ENCODE peak calls at places on chromosomes 2 and 18, in six cellular contexts. E is GM20000, D is cardiac muscle cell, P is tibial artery, G is IMR-90, C is lower lobe of right lung. F is an unnamed sample.

GRCh38 chr2:215366440-215367032 is 54.7 kb downstream of the ATIC start:
- DNase-seq in D (peak; percentile 30), G (peak; percentile 3), C (no peak), E (no peak), P (no peak), F (no peak)

GRCh38 chr2:101380376-101380775 is 6.9 kb downstream of the CREG2 start:
- DNase-seq in P (peak; percentile 71), G (peak; percentile 71), C (no peak), E (no peak), D (peak; percentile 81), F (peak; percentile 75)

GRCh38 chr18:58753976-58754375 is 82.7 kb downstream of the MALT1 start:
- DNase-seq in P (no peak), E (no peak), D (no peak), G (peak; percentile 38), C (no peak), F (no peak)

GRCh38 chr2:101690547-101691182 is 6.8 kb upstream of the MAP4K4 start:
- DNase-seq in P (no peak), E (no peak), C (no peak), G (no peak), D (no peak), F (no peak)

GRCh38 chr2:238167344-238167715 is 8.6 kb downstream of the ERFE start:
- DNase-seq in D (no peak), C (no peak), G (no peak), E (no peak), P (no peak), F (no peak)

GRCh38 chr18:3604626-3605408 is 154.8 kb downstream of the TGIF1 start:
- DNase-seq in E (peak; percentile 48), C (no peak), D (peak; percentile 96), P (no peak), G (peak; percentile 98), F (peak; percentile 93)

GRCh38 chr18:48751727-48752468 is 198.9 kb downstream of the SMAD7 start:
- DNase-seq in E (no peak), D (peak; percentile 46), P (no peak), C (no peak), G (no peak), F (no peak)

GRCh38 chr2:12964904-12965539 is 248.3 kb downstream of the TRIB2 start:
- DNase-seq in D (no peak), C (no peak), P (no peak), E (no peak), G (no peak), F (no peak)

GRCh38 chr2:229562472-229563127 is 151.8 kb downstream of the DNER start:
- DNase-seq in E (no peak), P (no peak), C (no peak), G (no peak), D (no peak), F (no peak)

GRCh38 chr2:24754985-24755690 is 38.1 kb downstream of the PTRHD1 start:
- DNase-seq in D (no peak), G (peak; percentile 28), P (no peak), C (no peak), E (no peak), F (no peak)

GRCh38 chr2:26840937-26841610 is 6.9 kb upstream of the DPYSL5 start:
- DNase-seq in C (no peak), P (no peak), D (no peak), G (no peak), E (no peak), F (peak; percentile 9)

GRCh38 chr2:213011505-213011904 is 139.9 kb downstream of the IKZF2 start:
- DNase-seq in C (no peak), P (no peak), D (no peak), E (no peak), G (no peak), F (no peak)

GRCh38 chr18:68676913-68677312 is 38.0 kb downstream of the TMX3 start:
- DNase-seq in C (no peak), D (peak; percentile 49), E (no peak), P (no peak), G (peak; percentile 25), F (peak; percentile 37)

GRCh38 chr2:118320640-118321039 is 232.4 kb downstream of the INSIG2 start:
- DNase-seq in C (no peak), D (no peak), G (no peak), E (no peak), P (no peak), F (no peak)

GRCh38 chr2:218883491-218884490 is 3.1 kb downstream of the WNT10A start:
- DNase-seq in D (no peak), G (no peak), E (peak; percentile 83), P (no peak), C (no peak), F (no peak)

GRCh38 chr18:74284501-74285004 is 7.2 kb downstream of the CYB5A start:
- DNase-seq in P (no peak), D (peak; percentile 61), E (no peak), G (no peak), C (no peak), F (no peak)

GRCh38 chr18:49784427-49785185 is 28.7 kb downstream of the ACAA2 start:
- DNase-seq in G (peak; percentile 18), P (no peak), C (no peak), E (no peak), D (no peak), F (no peak)

GRCh38 chr2:46554381-46554780 is 75.0 kb downstream of the TMEM247 start:
- DNase-seq in C (no peak), G (no peak), E (no peak), P (peak; percentile 84), D (no peak), F (no peak)

GRCh38 chr2:129812071-129812470 is 167.4 kb upstream of the RAB6C start:
- DNase-seq in P (no peak), E (peak; percentile 45), D (no peak), C (peak; percentile 75), G (no peak), F (no peak)

GRCh38 chr2:40177366-40177765 is 274.5 kb downstream of the SLC8A1 start:
- DNase-seq in D (no peak), C (no peak), E (no peak), P (no peak), G (no peak), F (no peak)

GRCh38 chr2:72934683-72935610 is 17.6 kb downstream of the EMX1 start:
- DNase-seq in E (peak; percentile 61), D (no peak), P (no peak), C (no peak), G (no peak), F (no peak)

GRCh38 chr2:59390581-59390980 is 1149.5 kb upstream of the FANCL start:
- DNase-seq in D (no peak), C (no peak), P (no peak), G (no peak), E (no peak), F (no peak)

GRCh38 chr2:102703748-102704147 is 58.1 kb upstream of the TMEM182 start:
- DNase-seq in C (no peak), D (peak; percentile 35), G (peak; percentile 5), E (peak; percentile 30), P (no peak), F (peak; percentile 9)

GRCh38 chr2:166565501-166565900 is 71.5 kb upstream of the SCN7A start:
- DNase-seq in G (no peak), P (no peak), D (no peak), E (no peak), C (no peak), F (no peak)

GRCh38 chr2:166563894-166564293 is 69.8 kb upstream of the SCN7A start:
- DNase-seq in E (no peak), P (no peak), C (no peak), D (no peak), G (no peak), F (no peak)

GRCh38 chr2:166560022-166560421 is 66.0 kb upstream of the SCN7A start:
- DNase-seq in G (no peak), C (no peak), P (no peak), D (no peak), E (no peak), F (no peak)
- TF ChIP-seq CTCF in G (no peak), C (no peak), P (no peak), D (no peak), E (no peak), F (no peak)

DNA sequence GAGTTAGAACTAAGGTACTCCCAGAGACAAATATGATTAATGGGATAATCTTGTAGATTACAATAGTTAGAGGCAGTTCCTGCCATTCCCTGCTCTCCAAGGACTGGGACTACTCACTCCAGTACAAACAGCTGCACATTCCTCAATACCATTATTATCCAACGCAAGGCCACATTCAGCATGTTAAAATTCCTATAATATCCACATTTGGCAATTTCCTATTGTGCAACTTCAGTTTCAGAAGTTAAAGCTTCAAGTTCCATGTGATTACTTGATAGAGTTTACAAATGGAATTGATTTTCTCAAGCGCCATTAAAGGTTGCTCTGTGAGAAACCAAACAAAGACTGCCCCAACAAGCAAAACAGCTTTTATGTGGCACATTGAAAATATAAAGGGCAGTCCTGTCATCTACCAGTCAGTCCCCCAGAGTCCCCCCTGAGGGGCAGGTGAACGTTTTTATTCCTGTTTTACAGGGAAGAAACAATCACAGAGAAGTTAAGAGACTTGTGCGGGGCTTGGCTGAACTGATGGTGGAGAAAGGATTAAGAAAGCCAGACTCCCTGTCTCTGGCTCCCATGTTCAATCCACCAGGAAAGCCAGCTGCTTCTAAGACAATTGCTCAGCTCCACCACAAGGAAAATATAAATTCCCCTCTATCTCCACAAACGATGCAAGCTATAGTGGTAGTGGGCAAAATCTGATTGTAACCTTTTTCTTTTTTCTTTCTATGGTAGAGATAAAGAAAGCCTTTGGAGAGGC is 72.6 kb downstream of the TXNL1 start:
- DNase-seq in C (no peak), D (peak; percentile 93), P (no peak), E (no peak), G (peak; percentile 92), F (peak; percentile 79)
- TF ChIP-seq CTCF in C (no peak), D (no peak), P (no peak), E (no peak), G (no peak), F (no peak)

DNA sequence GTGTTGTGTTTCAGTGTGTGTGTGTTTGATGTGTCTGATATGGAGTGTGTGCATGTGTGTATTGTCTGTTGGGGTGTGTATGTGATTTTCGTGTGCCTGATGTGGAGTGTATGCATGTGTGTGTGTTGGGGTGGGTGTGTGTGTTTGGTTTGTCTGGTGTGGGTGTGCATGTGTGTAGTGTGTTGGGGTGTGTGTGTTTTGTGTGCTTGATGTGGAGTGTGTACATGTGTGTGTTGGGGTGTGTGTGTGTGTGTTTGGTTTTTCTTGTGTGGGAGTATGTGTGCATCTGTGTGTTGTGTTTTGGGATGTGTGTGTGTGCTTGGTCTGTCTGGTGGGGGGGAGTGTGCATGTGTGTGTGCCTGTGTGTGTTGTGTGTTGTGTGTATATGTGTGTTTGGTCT is 247.4 kb upstream of the ST6GAL2 start:
- DNase-seq in D (no peak), E (no peak), P (no peak), G (no peak), C (no peak), F (no peak)
- TF ChIP-seq CTCF in D (no peak), E (no peak), P (no peak), G (no peak), C (no peak), F (no peak)

DNA sequence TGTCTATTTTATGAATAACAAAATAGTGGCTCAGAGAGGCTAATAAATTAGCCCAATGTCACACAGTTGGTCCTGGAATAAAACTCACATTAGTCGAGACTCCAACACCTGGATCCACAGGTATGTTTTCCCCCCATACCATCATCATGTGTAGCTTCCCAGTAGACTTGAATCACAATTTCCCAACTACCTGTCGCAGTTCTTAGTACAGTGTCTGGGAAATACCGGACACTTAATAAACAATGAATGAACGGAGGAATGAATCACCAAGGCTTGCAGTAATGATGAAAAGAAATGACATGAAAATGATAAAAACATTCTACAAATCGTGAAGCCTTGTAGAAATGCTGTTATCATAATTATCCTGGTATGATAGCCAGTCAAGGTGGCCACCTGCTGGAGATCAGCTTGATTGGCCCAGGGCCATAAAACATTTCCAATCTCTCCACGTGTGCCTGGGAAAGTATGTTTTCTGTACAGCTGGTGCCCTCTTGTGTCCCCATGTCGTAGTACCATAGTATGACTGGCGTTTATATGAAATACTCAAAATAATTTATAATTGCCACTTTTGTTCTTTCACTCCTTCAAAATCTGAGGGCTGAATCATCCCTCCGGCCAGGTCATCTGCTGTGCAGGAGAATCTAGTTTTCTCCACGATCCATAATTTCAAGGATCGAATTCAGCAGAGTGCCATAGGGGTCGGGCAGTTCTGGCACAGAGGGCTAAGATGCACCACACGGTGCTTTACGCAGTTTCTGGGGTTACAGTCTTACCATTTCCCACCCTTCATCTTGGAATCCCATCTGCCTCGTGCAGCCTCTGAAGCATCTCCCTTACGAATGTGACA is 95.4 kb downstream of the LAMA1 start:
- DNase-seq in P (no peak), E (no peak), G (peak; percentile 43), D (peak; percentile 27), C (no peak), F (peak; percentile 19)
- TF ChIP-seq CTCF in P (no peak), E (no peak), G (peak; percentile 35), D (peak; percentile 32), C (peak; percentile 46), F (peak; percentile 66)